ENCODE peak calls at places on chromosomes 6 and 20, in five cellular contexts. M is nephron progenitor cell, S is MCF 10A, X is stomach, K is RWPE2. V is an unnamed sample.

GRCh38 chr20:45456632-45457031 is 12.9 kb upstream of the WFDC2 start:
- DNase-seq in M (peak), S (peak), X (peak), K (no peak), V (peak)

GRCh38 chr6:148501178-148501590 is 158.5 kb downstream of the SASH1 start:
- DNase-seq in M (no peak), S (peak), X (no peak), K (no peak), V (no peak)

GRCh38 chr6:42702200-42702599 is 20.2 kb downstream of the PRPH2 start:
- DNase-seq in M (no peak), S (peak), X (no peak), K (no peak), V (no peak)

GRCh38 chr6:1257778-1258177 is 54.1 kb upstream of the FOXQ1 start:
- DNase-seq in M (no peak), S (no peak), X (no peak), K (no peak), V (no peak)

GRCh38 chr6:166955865-166956443 is 396 bp downstream of the RNASET2 start:
- DNase-seq in M (no peak), S (no peak), X (peak), K (no peak), V (no peak)

GRCh38 chr6:26272171-26272631 is 92.8 kb upstream of the BTN3A2 start:
- DNase-seq in M (peak), S (peak), X (peak), K (no peak), V (no peak)

GRCh38 chr6:153210083-153210482 is 79.0 kb upstream of the RGS17 start:
- DNase-seq in M (no peak), S (no peak), X (no peak), K (no peak), V (no peak)

GRCh38 chr20:16530201-16530681 is 43.0 kb downstream of the KIF16B start:
- DNase-seq in M (no peak), S (peak), X (peak), K (no peak), V (no peak)

GRCh38 chr20:39669659-39670058 is 707.5 kb downstream of the DHX35 start:
- DNase-seq in M (no peak), S (no peak), X (no peak), K (no peak), V (no peak)

GRCh38 chr20:35055445-35056276 is 36.9 kb downstream of the TRPC4AP start:
- DNase-seq in M (no peak), S (no peak), X (no peak), K (no peak), V (no peak)

GRCh38 chr20:23151885-23152284 is 65.8 kb upstream of the CD93 start:
- DNase-seq in M (no peak), S (no peak), X (peak), K (no peak), V (no peak)

GRCh38 chr6:79005497-79005896 is 72.6 kb downstream of the PHIP start:
- DNase-seq in M (no peak), S (no peak), X (no peak), K (no peak), V (no peak)

GRCh38 chr6:137487181-137487910 is 6.8 kb downstream of the OLIG3 start:
- DNase-seq in M (no peak), S (no peak), X (no peak), K (no peak), V (no peak)

GRCh38 chr6:113690255-113690956 is 166.7 kb upstream of the MARCKS start:
- DNase-seq in M (no peak), S (peak), X (no peak), K (no peak), V (no peak)

GRCh38 chr20:13183005-13183404 is 38.1 kb upstream of the ISM1 start:
- DNase-seq in M (no peak), S (no peak), X (no peak), K (no peak), V (no peak)

GRCh38 chr6:74409447-74409846 is 713.4 kb downstream of the CD109 start:
- DNase-seq in M (no peak), S (peak), X (no peak), K (no peak), V (no peak)
- TF ChIP-seq CTCF in M (no peak), S (peak), X (no peak), K (peak), V (peak)

DNA sequence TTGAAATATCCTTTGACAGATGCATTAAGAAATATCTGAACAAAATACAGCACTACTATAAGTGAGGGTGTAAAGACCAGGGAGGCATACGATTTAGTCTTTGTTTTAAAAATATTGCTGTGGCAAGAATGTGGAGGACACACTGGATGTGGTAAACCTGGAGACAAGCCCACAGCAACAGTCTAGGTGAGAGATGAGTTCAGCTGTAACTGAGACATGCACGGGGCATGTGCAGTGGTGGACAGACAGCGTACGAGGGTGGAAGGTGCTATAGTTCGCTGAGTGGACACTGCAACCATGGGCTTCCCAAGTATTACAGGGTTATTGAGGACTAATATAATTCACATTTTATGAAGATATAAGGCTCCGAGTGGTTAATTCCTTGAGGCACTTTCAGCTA is 1.8 kb downstream of the NANP start:
- DNase-seq in M (no peak), S (peak), X (no peak), K (no peak), V (no peak)
- TF ChIP-seq CTCF in M (no peak), S (no peak), X (no peak), K (no peak), V (no peak)

GRCh38 chr6:90087103-90087833 is 193.0 kb downstream of the GJA10 start:
- DNase-seq in M (no peak), S (peak), X (no peak), K (no peak), V (no peak)

GRCh38 chr6:90083891-90084290 is 189.6 kb downstream of the GJA10 start:
- DNase-seq in M (no peak), S (no peak), X (no peak), K (no peak), V (no peak)

GRCh38 chr6:90082847-90083246 is 188.6 kb downstream of the GJA10 start:
- DNase-seq in M (no peak), S (no peak), X (no peak), K (no peak), V (no peak)

GRCh38 chr6:90088009-90088408 is 193.7 kb downstream of the GJA10 start:
- DNase-seq in M (no peak), S (peak), X (no peak), K (no peak), V (no peak)

DNA sequence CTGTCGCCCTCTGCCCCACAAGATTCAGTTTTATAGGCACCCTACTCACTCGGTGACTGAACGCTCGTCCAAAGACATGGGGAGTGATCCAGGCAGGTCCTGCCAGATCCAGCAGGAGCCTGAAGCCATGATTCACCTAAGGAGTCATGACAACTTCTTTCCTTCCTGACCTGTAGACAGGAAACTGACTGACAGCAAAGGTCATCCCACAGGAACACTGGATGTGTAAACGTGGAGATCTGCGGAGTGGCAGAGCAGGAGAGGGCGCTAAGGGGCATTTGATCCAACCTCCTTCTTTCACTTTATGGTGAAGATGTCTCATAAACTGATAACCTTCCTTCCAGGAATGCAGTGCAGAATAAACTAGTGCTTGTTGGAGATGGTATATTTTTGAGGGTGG is 192.2 kb downstream of the GJA10 start:
- DNase-seq in M (no peak), S (peak), X (no peak), K (peak), V (no peak)
- TF ChIP-seq CTCF in M (no peak), S (peak), X (no peak), K (peak), V (no peak)

GRCh38 chr6:143060354-143060805 is 309 bp upstream of the AIG1 start:
- DNase-seq in M (peak), S (peak), X (peak), K (peak), V (peak)
- TF ChIP-seq CTCF in M (no peak), S (no peak), X (no peak), K (peak), V (peak)

GRCh38 chr20:58700823-58701222 is 8.2 kb downstream of the NPEPL1 start:
- DNase-seq in M (no peak), S (no peak), X (no peak), K (peak), V (no peak)

GRCh38 chr20:58703765-58704331 is 11.2 kb downstream of the NPEPL1 start:
- DNase-seq in M (no peak), S (no peak), X (no peak), K (peak), V (no peak)

GRCh38 chr20:58701431-58702160 is 9.0 kb downstream of the NPEPL1 start:
- DNase-seq in M (no peak), S (no peak), X (no peak), K (peak), V (no peak)

GRCh38 chr20:58702161-58702510 is 9.5 kb downstream of the NPEPL1 start:
- DNase-seq in M (no peak), S (no peak), X (no peak), K (peak), V (no peak)

DNA sequence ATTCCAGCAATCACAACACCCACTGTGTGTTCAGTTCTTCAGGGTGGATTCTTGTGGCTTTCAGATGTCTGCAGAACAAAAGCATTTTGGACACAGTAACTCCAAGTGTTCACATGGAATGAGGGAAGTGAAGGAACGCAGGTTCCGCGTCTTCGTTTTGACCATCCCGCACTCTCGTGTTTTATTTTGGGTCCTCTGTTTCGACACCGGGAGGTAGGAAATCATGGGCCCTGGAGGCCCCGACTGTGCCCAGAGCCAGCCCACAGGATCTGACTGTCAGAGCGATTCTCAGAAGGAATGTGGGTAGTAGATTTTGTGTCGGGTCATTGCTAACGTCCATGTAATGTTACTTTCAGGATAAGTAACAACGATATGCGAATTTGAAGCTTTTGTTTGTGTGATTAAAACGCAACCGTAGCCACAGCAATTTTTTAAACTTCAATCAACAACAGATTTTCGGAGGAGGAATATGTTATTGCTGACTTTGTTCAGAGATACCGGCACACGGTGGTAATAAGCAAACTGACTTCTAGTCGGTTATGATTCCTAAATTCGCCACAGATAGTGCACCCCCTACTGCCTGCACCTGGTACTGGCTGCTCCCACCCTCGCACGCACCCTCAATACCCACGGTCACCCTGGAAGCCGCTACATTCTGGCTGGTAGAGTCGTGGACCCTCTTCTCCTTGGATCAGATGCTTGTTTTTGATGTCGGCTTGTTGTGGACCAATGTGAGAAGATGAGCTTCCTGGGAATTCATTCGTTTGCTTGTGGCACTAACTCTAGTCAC is 10.5 kb downstream of the NPEPL1 start:
- DNase-seq in M (no peak), S (no peak), X (no peak), K (peak), V (no peak)
- TF ChIP-seq CTCF in M (no peak), S (peak), X (no peak), K (peak), V (no peak)

GRCh38 chr6:89944826-89945407 is 50.6 kb downstream of the GJA10 start:
- DNase-seq in M (no peak), S (peak), X (no peak), K (no peak), V (no peak)
- TF ChIP-seq CTCF in M (no peak), S (peak), X (no peak), K (peak), V (peak)

DNA sequence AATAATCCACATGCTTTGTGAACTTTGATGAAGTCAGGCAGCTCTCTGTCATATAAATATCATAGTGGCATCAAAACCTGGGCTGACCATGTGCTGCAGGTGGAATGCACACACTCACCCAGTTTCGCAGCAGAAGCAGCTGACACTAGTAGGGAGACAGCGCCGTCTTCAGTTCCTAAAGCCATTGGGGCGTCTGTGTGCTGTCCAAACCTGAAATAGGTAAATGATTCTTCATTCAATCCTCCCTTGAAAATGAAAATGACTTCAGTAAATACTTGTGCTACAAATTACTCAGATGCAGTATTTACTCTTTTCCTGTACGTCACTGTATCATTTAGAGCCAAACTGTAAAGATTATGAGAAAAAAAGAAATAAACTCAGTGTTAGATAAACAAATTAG is 127.5 kb downstream of the EYA4 start:
- DNase-seq in M (no peak), S (peak), X (no peak), K (no peak), V (no peak)
- TF ChIP-seq CTCF in M (no peak), S (no peak), X (no peak), K (peak), V (no peak)

GRCh38 chr6:5813625-5814027 is 193.1 kb downstream of the NRN1 start:
- DNase-seq in M (no peak), S (no peak), X (no peak), K (no peak), V (no peak)
- TF ChIP-seq CTCF in M (no peak), S (no peak), X (no peak), K (no peak), V (no peak)

GRCh38 chr6:10722820-10723651 is at the start of gene TMEM14C:
- DNase-seq in M (peak), S (peak), X (peak), K (peak), V (peak)
- TF ChIP-seq CTCF in M (no peak), S (no peak), X (no peak), K (no peak), V (no peak)

GRCh38 chr20:61163027-61163426 is 89.0 kb upstream of the CDH4 start:
- DNase-seq in M (no peak), S (no peak), X (no peak), K (peak), V (no peak)

GRCh38 chr20:61157301-61157700 is 94.8 kb upstream of the CDH4 start:
- DNase-seq in M (no peak), S (no peak), X (no peak), K (peak), V (no peak)

GRCh38 chr20:61162506-61162905 is 89.6 kb upstream of the CDH4 start:
- DNase-seq in M (no peak), S (no peak), X (no peak), K (peak), V (no peak)

GRCh38 chr20:61159940-61160688 is 91.9 kb upstream of the CDH4 start:
- DNase-seq in M (no peak), S (no peak), X (no peak), K (peak), V (no peak)

DNA sequence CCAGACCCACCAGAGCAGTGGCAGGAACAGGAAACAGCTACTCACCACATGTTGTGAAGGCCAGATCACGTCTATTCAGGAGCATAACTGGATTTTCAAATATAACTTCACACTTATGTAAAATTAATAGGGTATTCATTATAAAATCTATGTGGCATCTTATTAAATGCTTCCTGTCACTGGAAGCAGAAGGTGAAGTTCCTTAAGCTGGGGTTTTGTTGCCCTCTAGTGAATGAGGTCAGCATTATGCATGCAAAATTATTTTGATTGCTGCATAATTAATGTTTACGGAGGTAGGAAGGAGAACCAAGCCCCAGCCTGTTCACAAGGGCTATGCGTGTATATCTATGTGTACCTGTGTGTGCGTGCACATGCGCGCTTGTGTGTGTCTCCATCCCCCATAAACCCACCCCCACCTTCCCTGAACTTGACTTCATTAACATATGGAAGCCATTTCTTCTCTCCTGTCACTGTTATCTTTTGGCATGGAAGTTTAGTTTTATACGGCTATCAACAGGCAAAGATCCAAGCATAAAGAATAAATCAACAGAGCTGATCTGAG is 90.3 kb upstream of the CDH4 start:
- DNase-seq in M (no peak), S (no peak), X (no peak), K (peak), V (no peak)
- TF ChIP-seq CTCF in M (no peak), S (peak), X (no peak), K (peak), V (no peak)

V was measured in neural crest cell.